ENCODE peak calls at places on chromosome 9, in six cellular contexts. One of them, this sample, is unnamed.

GRCh38 chr9:94921072-94921471 is 194.6 kb downstream of the AOPEP start:
- DNase-seq in fibroblast of lung: peak
- DNase-seq in Caco-2: no peak
- DNase-seq in neural progenitor cell: no peak
- DNase-seq in HFF-Myc: no peak
- DNase-seq in cardiac fibroblast: peak
- DNase-seq in this sample: no peak

GRCh38 chr9:72524820-72525539 is 3.6 kb downstream of the TMC1 start:
- DNase-seq in HFF-Myc: peak
- DNase-seq in neural progenitor cell: peak
- DNase-seq in fibroblast of lung: peak
- DNase-seq in Caco-2: peak
- DNase-seq in cardiac fibroblast: peak
- DNase-seq in this sample: peak

GRCh38 chr9:115291841-115292240 is 173.9 kb upstream of the TNC start:
- DNase-seq in fibroblast of lung: peak
- DNase-seq in HFF-Myc: no peak
- DNase-seq in Caco-2: peak
- DNase-seq in neural progenitor cell: no peak
- DNase-seq in cardiac fibroblast: no peak
- DNase-seq in this sample: no peak

GRCh38 chr9:22401671-22402070 is 45.0 kb upstream of the DMRTA1 start:
- DNase-seq in fibroblast of lung: peak
- DNase-seq in HFF-Myc: no peak
- DNase-seq in cardiac fibroblast: no peak
- DNase-seq in Caco-2: no peak
- DNase-seq in neural progenitor cell: no peak
- DNase-seq in this sample: no peak

GRCh38 chr9:137217276-137218211 is 4.5 kb downstream of the RNF208 start:
- DNase-seq in Caco-2: peak
- DNase-seq in fibroblast of lung: no peak
- DNase-seq in neural progenitor cell: peak
- DNase-seq in cardiac fibroblast: no peak
- DNase-seq in HFF-Myc: no peak
- DNase-seq in this sample: no peak

GRCh38 chr9:71931166-71931565 is 19.7 kb downstream of the C9orf85 start:
- DNase-seq in HFF-Myc: no peak
- DNase-seq in neural progenitor cell: no peak
- DNase-seq in Caco-2: no peak
- DNase-seq in cardiac fibroblast: no peak
- DNase-seq in fibroblast of lung: no peak
- DNase-seq in this sample: no peak

GRCh38 chr9:70474413-70474812 is 60.0 kb upstream of the KLF9 start:
- DNase-seq in HFF-Myc: no peak
- DNase-seq in neural progenitor cell: no peak
- DNase-seq in Caco-2: no peak
- DNase-seq in fibroblast of lung: no peak
- DNase-seq in cardiac fibroblast: no peak
- DNase-seq in this sample: no peak

GRCh38 chr9:132670359-132670815 is at the start of gene GTF3C4:
- DNase-seq in Caco-2: peak
- DNase-seq in HFF-Myc: no peak
- DNase-seq in neural progenitor cell: peak
- DNase-seq in cardiac fibroblast: peak
- DNase-seq in fibroblast of lung: peak
- DNase-seq in this sample: no peak

GRCh38 chr9:110156416-110156815 is 51.5 kb downstream of the C9orf152 start:
- DNase-seq in Caco-2: no peak
- DNase-seq in fibroblast of lung: no peak
- DNase-seq in HFF-Myc: no peak
- DNase-seq in cardiac fibroblast: no peak
- DNase-seq in neural progenitor cell: no peak
- DNase-seq in this sample: no peak

GRCh38 chr9:17462869-17463464 is 115.9 kb upstream of the SH3GL2 start:
- DNase-seq in Caco-2: peak
- DNase-seq in fibroblast of lung: peak
- DNase-seq in HFF-Myc: peak
- DNase-seq in cardiac fibroblast: peak
- DNase-seq in neural progenitor cell: peak
- DNase-seq in this sample: peak

GRCh38 chr9:114174876-114175771 is 19.8 kb downstream of the COL27A1 start:
- DNase-seq in fibroblast of lung: peak
- DNase-seq in Caco-2: peak
- DNase-seq in neural progenitor cell: no peak
- DNase-seq in cardiac fibroblast: peak
- DNase-seq in HFF-Myc: no peak
- DNase-seq in this sample: no peak

GRCh38 chr9:122991370-122991830 is 42.1 kb upstream of the GPR21 start:
- DNase-seq in cardiac fibroblast: peak
- DNase-seq in neural progenitor cell: peak
- DNase-seq in HFF-Myc: peak
- DNase-seq in Caco-2: peak
- DNase-seq in fibroblast of lung: peak
- DNase-seq in this sample: peak

GRCh38 chr9:134778841-134779411 is 101.7 kb upstream of the FCN2 start:
- DNase-seq in cardiac fibroblast: peak
- DNase-seq in HFF-Myc: no peak
- DNase-seq in fibroblast of lung: peak
- DNase-seq in neural progenitor cell: peak
- DNase-seq in Caco-2: peak
- DNase-seq in this sample: no peak

GRCh38 chr9:6645153-6646027 is at the start of gene GLDC:
- DNase-seq in Caco-2: peak
- DNase-seq in cardiac fibroblast: peak
- DNase-seq in HFF-Myc: no peak
- DNase-seq in fibroblast of lung: peak
- DNase-seq in neural progenitor cell: peak
- DNase-seq in this sample: no peak

GRCh38 chr9:70603020-70603411 is 188.6 kb upstream of the KLF9 start:
- DNase-seq in HFF-Myc: no peak
- DNase-seq in Caco-2: no peak
- DNase-seq in neural progenitor cell: no peak
- DNase-seq in cardiac fibroblast: no peak
- DNase-seq in fibroblast of lung: no peak
- DNase-seq in this sample: no peak

GRCh38 chr9:110128664-110129329 is 79.2 kb downstream of the C9orf152 start:
- DNase-seq in cardiac fibroblast: peak
- DNase-seq in Caco-2: no peak
- DNase-seq in HFF-Myc: no peak
- DNase-seq in neural progenitor cell: no peak
- DNase-seq in fibroblast of lung: no peak
- DNase-seq in this sample: no peak

GRCh38 chr9:5510360-5510931 is at the start of gene PDCD1LG2:
- DNase-seq in neural progenitor cell: no peak
- DNase-seq in fibroblast of lung: peak
- DNase-seq in Caco-2: no peak
- DNase-seq in HFF-Myc: peak
- DNase-seq in cardiac fibroblast: peak
- DNase-seq in this sample: peak

GRCh38 chr9:30075451-30076199 is 2308.8 kb upstream of the ACO1 start:
- DNase-seq in neural progenitor cell: no peak
- DNase-seq in HFF-Myc: no peak
- DNase-seq in fibroblast of lung: no peak
- DNase-seq in Caco-2: no peak
- DNase-seq in cardiac fibroblast: no peak
- DNase-seq in this sample: no peak

GRCh38 chr9:133521122-133522072 is 3.4 kb downstream of the MYMK start:
- DNase-seq in HFF-Myc: no peak
- DNase-seq in neural progenitor cell: no peak
- DNase-seq in fibroblast of lung: no peak
- DNase-seq in cardiac fibroblast: no peak
- DNase-seq in Caco-2: no peak
- DNase-seq in this sample: no peak

GRCh38 chr9:16651445-16651964 is 219.0 kb downstream of the BNC2 start:
- DNase-seq in Caco-2: no peak
- DNase-seq in HFF-Myc: no peak
- DNase-seq in neural progenitor cell: no peak
- DNase-seq in fibroblast of lung: no peak
- DNase-seq in cardiac fibroblast: no peak
- DNase-seq in this sample: no peak

GRCh38 chr9:127505396-127506116 is 54.2 kb downstream of the LRSAM1 start:
- DNase-seq in HFF-Myc: no peak
- DNase-seq in Caco-2: peak
- DNase-seq in fibroblast of lung: peak
- DNase-seq in neural progenitor cell: peak
- DNase-seq in cardiac fibroblast: peak
- DNase-seq in this sample: no peak

GRCh38 chr9:9949368-9949767 is 663.4 kb downstream of the PTPRD start:
- DNase-seq in fibroblast of lung: no peak
- DNase-seq in neural progenitor cell: no peak
- DNase-seq in cardiac fibroblast: no peak
- DNase-seq in Caco-2: no peak
- DNase-seq in HFF-Myc: no peak
- DNase-seq in this sample: no peak

GRCh38 chr9:70256123-70256551 is 2.6 kb upstream of the SMC5 start:
- DNase-seq in fibroblast of lung: peak
- DNase-seq in cardiac fibroblast: peak
- DNase-seq in Caco-2: no peak
- DNase-seq in HFF-Myc: peak
- DNase-seq in neural progenitor cell: peak
- DNase-seq in this sample: peak

GRCh38 chr9:588952-589351 is 252.5 kb upstream of the DMRT1 start:
- DNase-seq in fibroblast of lung: no peak
- DNase-seq in neural progenitor cell: no peak
- DNase-seq in HFF-Myc: no peak
- DNase-seq in cardiac fibroblast: no peak
- DNase-seq in Caco-2: no peak
- DNase-seq in this sample: no peak

GRCh38 chr9:111362526-111362925 is 32.5 kb upstream of the OR2K2 start:
- DNase-seq in cardiac fibroblast: no peak
- DNase-seq in fibroblast of lung: no peak
- DNase-seq in Caco-2: no peak
- DNase-seq in neural progenitor cell: no peak
- DNase-seq in HFF-Myc: peak
- DNase-seq in this sample: peak

GRCh38 chr9:124277420-124277819 is 19.7 kb downstream of the NEK6 start:
- DNase-seq in Caco-2: no peak
- DNase-seq in neural progenitor cell: no peak
- DNase-seq in HFF-Myc: no peak
- DNase-seq in cardiac fibroblast: no peak
- DNase-seq in fibroblast of lung: no peak
- DNase-seq in this sample: no peak

GRCh38 chr9:93648181-93648580 is 71.8 kb downstream of the PHF2 start:
- DNase-seq in neural progenitor cell: no peak
- DNase-seq in fibroblast of lung: no peak
- DNase-seq in HFF-Myc: no peak
- DNase-seq in cardiac fibroblast: no peak
- DNase-seq in Caco-2: no peak
- DNase-seq in this sample: no peak

GRCh38 chr9:131635285-131635684 is 90.0 kb downstream of the PRRT1B start:
- DNase-seq in neural progenitor cell: peak
- DNase-seq in Caco-2: peak
- DNase-seq in cardiac fibroblast: peak
- DNase-seq in HFF-Myc: peak
- DNase-seq in fibroblast of lung: peak
- DNase-seq in this sample: peak
- TF ChIP-seq CTCF in neural progenitor cell: no peak
- TF ChIP-seq CTCF in Caco-2: no peak
- TF ChIP-seq CTCF in cardiac fibroblast: peak
- TF ChIP-seq CTCF in HFF-Myc: no peak
- TF ChIP-seq CTCF in fibroblast of lung: no peak
- TF ChIP-seq CTCF in this sample: no peak

GRCh38 chr9:105007143-105007542 is 79.2 kb upstream of the ABCA1 start:
- DNase-seq in HFF-Myc: peak
- DNase-seq in fibroblast of lung: peak
- DNase-seq in Caco-2: no peak
- DNase-seq in cardiac fibroblast: peak
- DNase-seq in neural progenitor cell: no peak
- DNase-seq in this sample: peak
- H3K4me3 ChIP-seq in HFF-Myc: no peak
- H3K4me3 ChIP-seq in fibroblast of lung: no peak
- H3K4me3 ChIP-seq in Caco-2: no peak
- H3K4me3 ChIP-seq in cardiac fibroblast: no peak
- H3K4me3 ChIP-seq in neural progenitor cell: no peak
- H3K4me3 ChIP-seq in this sample: no peak

DNA sequence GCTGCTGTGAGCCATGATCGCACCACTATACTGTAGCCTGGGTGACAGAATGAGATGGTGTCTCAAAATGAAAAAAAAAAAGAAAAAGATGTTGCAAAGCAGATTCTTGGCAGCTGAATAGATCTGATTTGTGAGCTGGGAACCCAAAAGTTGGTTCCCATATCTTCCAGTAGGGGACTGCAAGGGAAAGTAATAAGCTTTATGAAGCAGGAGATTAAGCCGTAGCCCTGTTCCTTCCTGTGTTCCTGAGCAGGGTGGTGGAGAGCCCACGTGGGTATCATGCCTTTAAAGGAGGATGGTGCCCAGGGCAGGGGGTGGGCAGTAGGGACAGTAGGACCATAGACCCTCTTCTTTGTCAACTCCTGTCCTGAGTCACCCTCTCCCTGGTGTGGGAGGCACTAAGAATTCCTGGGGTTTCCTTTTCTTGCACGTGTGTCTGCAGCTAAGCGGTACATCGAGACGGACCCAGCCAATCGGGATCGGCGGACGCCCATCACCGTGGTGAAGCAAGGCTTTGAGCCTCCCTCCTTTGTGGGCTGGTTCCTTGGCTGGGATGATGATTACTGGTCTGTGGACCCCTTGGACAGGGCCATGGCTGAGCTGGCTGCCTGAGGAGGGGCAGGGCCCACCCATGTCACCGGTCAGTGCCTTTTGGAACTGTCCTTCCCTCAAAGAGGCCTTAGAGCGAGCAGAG is 37.9 kb downstream of the STOM start:
- DNase-seq in HFF-Myc: no peak
- DNase-seq in cardiac fibroblast: peak
- DNase-seq in neural progenitor cell: no peak
- DNase-seq in fibroblast of lung: no peak
- DNase-seq in Caco-2: no peak
- DNase-seq in this sample: no peak
- TF ChIP-seq CTCF in HFF-Myc: peak
- TF ChIP-seq CTCF in cardiac fibroblast: peak
- TF ChIP-seq CTCF in neural progenitor cell: peak
- TF ChIP-seq CTCF in fibroblast of lung: peak
- TF ChIP-seq CTCF in Caco-2: peak
- TF ChIP-seq CTCF in this sample: peak

DNA sequence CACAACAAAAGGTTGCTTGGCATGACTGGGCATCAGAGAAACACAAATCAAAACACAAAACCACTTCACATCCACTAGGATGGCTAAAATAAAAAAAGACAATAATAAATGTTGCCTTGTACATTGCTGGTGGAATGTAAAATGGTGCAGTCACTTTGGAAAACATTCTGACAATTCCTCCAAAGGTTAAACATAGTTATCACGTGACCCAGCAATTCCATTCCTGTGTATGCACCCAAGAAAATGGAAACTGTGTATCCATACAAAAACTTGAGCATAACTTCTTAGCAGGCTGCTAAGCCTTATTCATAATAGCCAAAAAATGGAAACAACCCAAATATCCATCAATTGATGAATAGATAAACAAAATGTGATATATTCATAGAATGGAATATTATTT is 10.2 kb upstream of the SLC46A2 start:
- DNase-seq in cardiac fibroblast: no peak
- DNase-seq in HFF-Myc: no peak
- DNase-seq in neural progenitor cell: no peak
- DNase-seq in fibroblast of lung: no peak
- DNase-seq in Caco-2: no peak
- DNase-seq in this sample: no peak
- H3K4me3 ChIP-seq in cardiac fibroblast: no peak
- H3K4me3 ChIP-seq in HFF-Myc: no peak
- H3K4me3 ChIP-seq in neural progenitor cell: no peak
- H3K4me3 ChIP-seq in fibroblast of lung: no peak
- H3K4me3 ChIP-seq in Caco-2: no peak
- H3K4me3 ChIP-seq in this sample: no peak